ENCODE peak calls at places on chromosomes 6 and 20, in seven cellular contexts. J is fibroblast of the aortic adventitia; Q is activated CD8-positive, alpha-beta T cell treated with anti-CD3 and anti-CD28 coated beads for 36 hours; I is astrocyte of the spinal cord; B is hepatocyte; T is NCI-H1417; O is activated T-cell treated with anti-CD3 and anti-CD28 coated beads, Interleukin-2, amount 50 U/mL, for 72 hours. Y is an unnamed sample.

GRCh38 chr20:53124075-53124532 is 151.9 kb downstream of the TSHZ2 start:
- DNase-seq in J (no peak), Q (no peak), I (no peak), B (no peak), T (no peak), O (no peak), Y (no peak)

GRCh38 chr6:3418521-3419060 is 38.3 kb downstream of the SLC22A23 start:
- DNase-seq in J (peak; percentile 18), Q (no peak), I (no peak), B (peak; percentile 44), T (no peak), O (no peak), Y (no peak)

GRCh38 chr6:33960345-33961313 is 156.8 kb upstream of the MLN start:
- DNase-seq in J (no peak), Q (no peak), I (no peak), B (no peak), T (no peak), O (no peak), Y (no peak)

GRCh38 chr6:160974304-160974771 is 17.2 kb upstream of the MAP3K4 start:
- DNase-seq in J (peak; percentile 98), Q (no peak), I (peak; percentile 94), B (peak; percentile 53), T (no peak), O (no peak), Y (peak; percentile 54)

GRCh38 chr20:63955281-63955845 is 853 bp downstream of the UCKL1 start:
- DNase-seq in J (peak; percentile 36), Q (no peak), I (peak; percentile 15), B (peak; percentile 69), T (peak; percentile 69), O (peak; percentile 55), Y (no peak)

GRCh38 chr6:32920610-32921188 is 20.1 kb downstream of the HLA-DMB start:
- DNase-seq in J (no peak), Q (no peak), I (no peak), B (no peak), T (no peak), O (no peak), Y (no peak)

GRCh38 chr6:125906158-125906998 is 50.2 kb upstream of the HINT3 start:
- DNase-seq in J (peak; percentile 54), Q (peak; percentile 57), I (no peak), B (peak; percentile 45), T (no peak), O (peak; percentile 60), Y (no peak)

GRCh38 chr20:32445539-32446273 is 87.6 kb downstream of the ASXL1 start:
- DNase-seq in J (no peak), Q (peak; percentile 52), I (no peak), B (peak; percentile 61), T (peak; percentile 39), O (no peak), Y (no peak)

GRCh38 chr6:35058827-35059522 is 82.2 kb downstream of the TCP11 start:
- DNase-seq in J (no peak), Q (peak; percentile 26), I (no peak), B (no peak), T (no peak), O (no peak), Y (no peak)

GRCh38 chr20:38599410-38599882 is 2.2 kb upstream of the ARHGAP40 start:
- DNase-seq in J (peak; percentile 20), Q (no peak), I (no peak), B (peak; percentile 61), T (peak; percentile 16), O (no peak), Y (no peak)

GRCh38 chr20:19739351-19739750 is 18.7 kb upstream of the RIN2 start:
- DNase-seq in J (no peak), Q (no peak), I (no peak), B (no peak), T (no peak), O (no peak), Y (no peak)

GRCh38 chr6:52641826-52642225 is 29.1 kb upstream of the TMEM14A start:
- DNase-seq in J (no peak), Q (no peak), I (no peak), B (no peak), T (peak; percentile 38), O (no peak), Y (no peak)

GRCh38 chr20:48025061-48025515 is 239.8 kb upstream of the SULF2 start:
- DNase-seq in J (peak; percentile 76), Q (no peak), I (peak; percentile 70), B (peak; percentile 45), T (no peak), O (no peak), Y (no peak)

GRCh38 chr20:46243707-46244628 is 64.3 kb downstream of the CDH22 start:
- DNase-seq in J (peak; percentile 7), Q (no peak), I (no peak), B (no peak), T (peak; percentile 29), O (no peak), Y (no peak)

GRCh38 chr20:51750037-51750769 is 18.0 kb downstream of the ATP9A start:
- DNase-seq in J (peak; percentile 92), Q (peak; percentile 69), I (peak; percentile 88), B (peak; percentile 83), T (peak; percentile 18), O (peak; percentile 11), Y (no peak)

GRCh38 chr6:26524722-26525360 is 13.3 kb upstream of the HMGN4 start:
- DNase-seq in J (no peak), Q (no peak), I (no peak), B (no peak), T (no peak), O (no peak), Y (no peak)

GRCh38 chr6:125829433-125829832 is 38.7 kb downstream of the NCOA7 start:
- DNase-seq in J (no peak), Q (no peak), I (no peak), B (no peak), T (no peak), O (no peak), Y (no peak)

GRCh38 chr20:16806886-16807285 is 58.7 kb downstream of the OTOR start:
- DNase-seq in J (no peak), Q (no peak), I (no peak), B (no peak), T (no peak), O (no peak), Y (no peak)

GRCh38 chr20:49894073-49894470 is 21.3 kb downstream of the SPATA2 start:
- DNase-seq in J (no peak), Q (peak; percentile 50), I (no peak), B (no peak), T (no peak), O (peak; percentile 60), Y (no peak)

GRCh38 chr20:20024942-20025341 is 7.8 kb downstream of the NAA20 start:
- DNase-seq in J (peak; percentile 26), Q (no peak), I (peak; percentile 26), B (no peak), T (no peak), O (no peak), Y (no peak)

GRCh38 chr6:34385793-34386195 is 6.7 kb downstream of the NUDT3 start:
- DNase-seq in J (no peak), Q (no peak), I (no peak), B (no peak), T (no peak), O (no peak), Y (no peak)

GRCh38 chr6:111278738-111279137 is 191.4 kb downstream of the SLC16A10 start:
- DNase-seq in J (no peak), Q (no peak), I (no peak), B (no peak), T (no peak), O (no peak), Y (no peak)

GRCh38 chr6:166619912-166620311 is 7.1 kb downstream of the RPS6KA2 start:
- DNase-seq in J (peak; percentile 100), Q (no peak), I (peak; percentile 98), B (peak; percentile 65), T (no peak), O (no peak), Y (peak; percentile 84)

GRCh38 chr6:113855500-113856010 is 1.6 kb upstream of the MARCKS start:
- DNase-seq in J (peak; percentile 54), Q (no peak), I (peak; percentile 67), B (peak; percentile 42), T (peak; percentile 84), O (no peak), Y (no peak)

GRCh38 chr20:60791823-60792222 is 460.2 kb upstream of the CDH4 start:
- DNase-seq in J (no peak), Q (no peak), I (no peak), B (no peak), T (no peak), O (no peak), Y (no peak)

GRCh38 chr6:153727910-153728309 is 311.1 kb upstream of the OPRM1 start:
- DNase-seq in J (no peak), Q (no peak), I (no peak), B (peak; percentile 8), T (peak; percentile 13), O (no peak), Y (peak; percentile 10)

GRCh38 chr6:129679758-129680157 is 30.2 kb downstream of the ARHGAP18 start:
- DNase-seq in J (peak; percentile 49), Q (no peak), I (no peak), B (no peak), T (no peak), O (no peak), Y (no peak)

GRCh38 chr6:81735756-81736380 is 16.6 kb downstream of the TENT5A start:
- DNase-seq in J (no peak), Q (no peak), I (no peak), B (no peak), T (no peak), O (no peak), Y (no peak)

GRCh38 chr6:124793406-124793805 is 168.8 kb upstream of the RNF217 start:
- DNase-seq in J (no peak), Q (no peak), I (no peak), B (no peak), T (no peak), O (no peak), Y (no peak)

GRCh38 chr6:89842228-89842627 is 12.5 kb downstream of the CASP8AP2 start:
- DNase-seq in J (no peak), Q (no peak), I (no peak), B (no peak), T (no peak), O (no peak), Y (no peak)

GRCh38 chr20:32474967-32475819 is 109.9 kb downstream of the NOL4L start:
- DNase-seq in J (peak; percentile 95), Q (no peak), I (peak; percentile 98), B (peak; percentile 97), T (no peak), O (no peak), Y (peak; percentile 76)

GRCh38 chr20:11120451-11120850 is 446.7 kb upstream of the JAG1 start:
- DNase-seq in J (no peak), Q (no peak), I (no peak), B (no peak), T (no peak), O (no peak), Y (no peak)

GRCh38 chr20:4226330-4227084 is 211.1 kb upstream of the RNF24 start:
- DNase-seq in J (no peak), Q (no peak), I (no peak), B (no peak), T (no peak), O (no peak), Y (no peak)

GRCh38 chr6:83431545-83432165 is 804 bp upstream of the ME1 start:
- DNase-seq in J (no peak), Q (no peak), I (no peak), B (peak; percentile 57), T (no peak), O (no peak), Y (no peak)

GRCh38 chr6:37311666-37312473 is 41.9 kb upstream of the RNF8 start:
- DNase-seq in J (peak; percentile 70), Q (no peak), I (peak; percentile 13), B (peak; percentile 29), T (no peak), O (no peak), Y (no peak)